ENCODE peak calls at places on chromosome 18, in four cellular contexts. G is kidney, O is fibroblast of the aortic adventitia, S is nephron progenitor cell. M is an unnamed sample.

GRCh38 chr18:78892721-78893120 is 86.9 kb upstream of the SALL3 start:
- DNase-seq in G (no peak), O (no peak), S (no peak), M (no peak)

GRCh38 chr18:45560870-45561269 is 54.4 kb upstream of the SLC14A2 start:
- DNase-seq in G (no peak), O (no peak), S (no peak), M (no peak)

GRCh38 chr18:2413352-2413751 is 158.0 kb downstream of the METTL4 start:
- DNase-seq in G (no peak), O (no peak), S (no peak), M (no peak)

GRCh38 chr18:37575646-37576045 is 10.0 kb upstream of the CELF4 start:
- DNase-seq in G (no peak), O (no peak), S (no peak), M (no peak)

GRCh38 chr18:59621027-59621426 is 76.2 kb downstream of the CCBE1 start:
- DNase-seq in G (no peak), O (peak), S (no peak), M (no peak)

GRCh38 chr18:4384932-4385331 is 70.2 kb downstream of the DLGAP1 start:
- DNase-seq in G (no peak), O (no peak), S (no peak), M (no peak)

GRCh38 chr18:26415041-26415440 is 133.3 kb downstream of the KCTD1 start:
- DNase-seq in G (no peak), O (peak), S (no peak), M (no peak)

GRCh38 chr18:9720327-9720726 is 12.2 kb downstream of the RAB31 start:
- DNase-seq in G (no peak), O (no peak), S (no peak), M (no peak)

GRCh38 chr18:5294113-5294617 is 1.4 kb downstream of the ZBTB14 start:
- DNase-seq in G (peak), O (no peak), S (peak), M (no peak)

GRCh38 chr18:13645093-13645492 is 81.3 kb downstream of the FAM210A start:
- DNase-seq in G (no peak), O (no peak), S (no peak), M (no peak)

GRCh38 chr18:12394428-12394827 is 13.3 kb upstream of the PRELID3A start:
- DNase-seq in G (no peak), O (no peak), S (no peak), M (no peak)

GRCh38 chr18:55018602-55019001 is 59.3 kb upstream of the CCDC68 start:
- DNase-seq in G (no peak), O (peak), S (no peak), M (no peak)

GRCh38 chr18:6960656-6961055 is 156.9 kb downstream of the LAMA1 start:
- DNase-seq in G (no peak), O (no peak), S (no peak), M (no peak)

GRCh38 chr18:49911414-49911813 is 98.1 kb upstream of the ACAA2 start:
- DNase-seq in G (no peak), O (no peak), S (no peak), M (no peak)

GRCh38 chr18:26103579-26103978 is 13.2 kb upstream of the SS18 start:
- DNase-seq in G (no peak), O (no peak), S (peak), M (no peak)

GRCh38 chr18:46621111-46621766 is 35.8 kb downstream of the LOXHD1 start:
- DNase-seq in G (no peak), O (no peak), S (no peak), M (no peak)

GRCh38 chr18:4096501-4096900 is 358.6 kb downstream of the DLGAP1 start:
- DNase-seq in G (no peak), O (peak), S (no peak), M (no peak)

GRCh38 chr18:59900222-59901128 is 679 bp downstream of the PMAIP1 start:
- DNase-seq in G (peak), O (peak), S (peak), M (peak)

GRCh38 chr18:11512096-11513030 is 97.0 kb upstream of the SLC35G4 start:
- DNase-seq in G (no peak), O (peak), S (no peak), M (no peak)

GRCh38 chr18:47758000-47758399 is 172.5 kb downstream of the SMAD2 start:
- DNase-seq in G (no peak), O (no peak), S (no peak), M (no peak)
- TF ChIP-seq CTCF in G (no peak), O (peak), S (peak), M (peak)

GRCh38 chr18:48428494-48429177 is 19.5 kb upstream of the ZBTB7C start:
- DNase-seq in G (no peak), O (no peak), S (no peak), M (no peak)
- TF ChIP-seq CTCF in G (no peak), O (no peak), S (no peak), M (no peak)

GRCh38 chr18:21513292-21513691 is 87.2 kb downstream of the ESCO1 start:
- DNase-seq in G (no peak), O (peak), S (no peak), M (no peak)

GRCh38 chr18:21505231-21505630 is 95.3 kb downstream of the ESCO1 start:
- DNase-seq in G (no peak), O (no peak), S (no peak), M (no peak)

GRCh38 chr18:21508302-21508701 is 92.2 kb downstream of the ESCO1 start:
- DNase-seq in G (no peak), O (no peak), S (no peak), M (no peak)

GRCh38 chr18:21513741-21514140 is 86.8 kb downstream of the ESCO1 start:
- DNase-seq in G (no peak), O (no peak), S (no peak), M (no peak)

DNA sequence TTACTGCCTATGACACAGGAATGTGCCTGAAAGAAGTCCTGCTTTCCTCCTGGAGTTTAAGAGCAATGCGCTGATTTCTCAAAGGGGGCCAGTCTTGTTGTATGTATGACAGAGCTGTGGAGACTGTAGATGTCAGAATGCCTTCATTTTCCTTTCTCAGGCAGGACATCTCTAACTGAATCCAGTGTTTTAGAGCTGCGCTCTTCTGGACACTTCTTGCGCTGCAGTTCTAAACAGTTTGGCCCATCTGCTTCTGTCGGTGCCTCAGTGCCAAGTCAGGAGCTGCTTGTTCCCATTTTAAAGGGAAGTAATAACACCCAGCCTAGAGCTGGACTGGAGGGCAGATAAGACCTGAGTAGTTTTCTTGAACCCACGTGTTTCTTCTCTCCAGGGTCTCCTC is 91.4 kb downstream of the ESCO1 start:
- DNase-seq in G (no peak), O (no peak), S (no peak), M (no peak)
- TF ChIP-seq CTCF in G (no peak), O (no peak), S (no peak), M (no peak)

GRCh38 chr18:76823574-76823973 is 1.2 kb downstream of the ZNF236 start:
- DNase-seq in G (peak), O (no peak), S (peak), M (peak)
- TF ChIP-seq CTCF in G (no peak), O (peak), S (no peak), M (peak)

GRCh38 chr18:42047721-42048120 is 92.7 kb downstream of the PIK3C3 start:
- DNase-seq in G (no peak), O (peak), S (no peak), M (no peak)

GRCh38 chr18:42048150-42048549 is 93.1 kb downstream of the PIK3C3 start:
- DNase-seq in G (no peak), O (peak), S (no peak), M (no peak)

GRCh38 chr18:42053188-42053781 is 98.3 kb downstream of the PIK3C3 start:
- DNase-seq in G (no peak), O (peak), S (peak), M (peak)

GRCh38 chr18:42051411-42051810 is 96.4 kb downstream of the PIK3C3 start:
- DNase-seq in G (no peak), O (no peak), S (no peak), M (no peak)

DNA sequence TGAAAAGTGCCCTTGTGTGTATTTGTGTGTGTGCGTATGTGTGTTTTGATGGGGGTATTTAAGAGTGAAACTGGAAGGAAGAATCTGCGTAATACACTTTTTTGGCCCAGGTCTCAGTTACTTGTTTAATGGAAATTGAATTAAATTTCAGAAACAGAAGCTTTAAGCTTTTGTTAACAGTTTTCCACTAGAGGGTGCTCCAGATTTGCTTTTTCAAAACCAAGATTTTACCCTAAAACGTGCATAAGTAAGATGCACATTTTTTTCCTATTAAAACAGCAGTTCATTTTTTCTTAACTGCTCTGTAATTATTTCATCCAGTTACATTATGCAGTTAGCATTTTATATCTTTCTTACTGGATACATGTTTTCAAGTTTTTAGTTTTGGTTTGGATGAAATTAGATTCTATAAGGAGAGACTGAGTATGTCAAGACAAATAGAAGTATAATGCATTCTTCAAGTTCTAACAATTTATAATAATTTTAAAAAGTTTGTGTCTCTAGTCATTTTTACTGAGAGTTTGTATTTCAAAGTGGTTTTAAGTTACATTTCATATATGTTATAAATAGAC is 97.2 kb downstream of the PIK3C3 start:
- DNase-seq in G (no peak), O (peak), S (no peak), M (no peak)
- TF ChIP-seq CTCF in G (peak), O (peak), S (peak), M (peak)

DNA sequence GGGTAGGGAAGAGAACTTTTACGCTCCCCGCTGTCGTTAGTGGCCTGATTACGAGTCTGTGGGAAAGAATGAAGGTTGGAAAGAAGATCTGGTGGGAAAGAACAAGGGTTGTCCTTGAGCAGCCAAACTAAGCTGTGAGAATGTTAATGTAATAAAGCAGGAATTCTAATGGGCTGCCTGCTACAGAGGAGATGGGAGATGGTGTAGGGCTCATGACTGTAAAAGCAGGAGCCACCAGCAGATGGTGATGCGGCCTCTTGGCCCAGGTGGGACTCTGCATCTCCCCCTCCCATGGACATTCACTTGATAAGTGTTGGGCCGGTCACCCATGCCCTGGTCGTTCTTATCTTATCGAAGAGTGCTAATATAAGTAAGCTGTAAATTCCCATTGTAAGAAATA is 150.0 kb downstream of the NEDD4L start:
- DNase-seq in G (no peak), O (no peak), S (peak), M (no peak)
- TF ChIP-seq CTCF in G (peak), O (peak), S (peak), M (peak)

GRCh38 chr18:24420551-24420950 is 5.9 kb upstream of the IMPACT start:
- DNase-seq in G (no peak), O (no peak), S (no peak), M (no peak)
- TF ChIP-seq CTCF in G (no peak), O (no peak), S (no peak), M (no peak)

GRCh38 chr18:36518839-36519238 is 221.3 kb downstream of the FHOD3 start:
- DNase-seq in G (no peak), O (no peak), S (no peak), M (no peak)
- TF ChIP-seq CTCF in G (no peak), O (no peak), S (no peak), M (no peak)

M was measured in progenitor cell of endocrine pancreas.